ENCODE peak calls at places on chromosomes 7 and 10, in eight cellular contexts. One of them, this sample, is unnamed.

GRCh38 chr7:116736927-116737715 is 65.1 kb downstream of the MET start:
- DNase-seq in CD4-positive, alpha-beta T cell: no peak
- DNase-seq in endothelial cell: no peak
- DNase-seq in fibroblast of lung: peak; percentile 62
- DNase-seq in GM06990: no peak
- DNase-seq in GM20000: no peak
- DNase-seq in Caco-2: no peak
- DNase-seq in colonic mucosa: no peak
- DNase-seq in this sample: no peak

GRCh38 chr7:84025332-84025927 is 169.2 kb downstream of the SEMA3A start:
- DNase-seq in CD4-positive, alpha-beta T cell: no peak
- DNase-seq in endothelial cell: no peak
- DNase-seq in fibroblast of lung: peak; percentile 91
- DNase-seq in GM06990: no peak
- DNase-seq in GM20000: no peak
- DNase-seq in Caco-2: peak; percentile 75
- DNase-seq in colonic mucosa: no peak
- DNase-seq in this sample: no peak

GRCh38 chr10:100830728-100831110 is 82.0 kb upstream of the SLF2 start:
- DNase-seq in CD4-positive, alpha-beta T cell: no peak
- DNase-seq in endothelial cell: no peak
- DNase-seq in fibroblast of lung: no peak
- DNase-seq in GM06990: no peak
- DNase-seq in GM20000: no peak
- DNase-seq in Caco-2: no peak
- DNase-seq in colonic mucosa: no peak
- DNase-seq in this sample: no peak

GRCh38 chr10:109740436-109740835 is 182.9 kb downstream of the XPNPEP1 start:
- DNase-seq in CD4-positive, alpha-beta T cell: no peak
- DNase-seq in endothelial cell: no peak
- DNase-seq in fibroblast of lung: peak; percentile 72
- DNase-seq in GM06990: no peak
- DNase-seq in GM20000: no peak
- DNase-seq in Caco-2: no peak
- DNase-seq in colonic mucosa: no peak
- DNase-seq in this sample: no peak

GRCh38 chr10:3871424-3871996 is 86.5 kb upstream of the KLF6 start:
- DNase-seq in CD4-positive, alpha-beta T cell: no peak
- DNase-seq in endothelial cell: no peak
- DNase-seq in fibroblast of lung: no peak
- DNase-seq in GM06990: no peak
- DNase-seq in GM20000: no peak
- DNase-seq in Caco-2: no peak
- DNase-seq in colonic mucosa: no peak
- DNase-seq in this sample: no peak

GRCh38 chr10:102117391-102118159 is 2.6 kb downstream of the LDB1 start:
- DNase-seq in CD4-positive, alpha-beta T cell: peak; percentile 59
- DNase-seq in endothelial cell: peak; percentile 42
- DNase-seq in fibroblast of lung: peak; percentile 89
- DNase-seq in GM06990: peak; percentile 66
- DNase-seq in GM20000: no peak
- DNase-seq in Caco-2: no peak
- DNase-seq in colonic mucosa: peak; percentile 77
- DNase-seq in this sample: no peak

GRCh38 chr10:58820862-58821559 is 308.3 kb downstream of the BICC1 start:
- DNase-seq in CD4-positive, alpha-beta T cell: no peak
- DNase-seq in endothelial cell: no peak
- DNase-seq in fibroblast of lung: peak; percentile 72
- DNase-seq in GM06990: no peak
- DNase-seq in GM20000: no peak
- DNase-seq in Caco-2: no peak
- DNase-seq in colonic mucosa: no peak
- DNase-seq in this sample: no peak

GRCh38 chr7:76354516-76354915 is 4.3 kb downstream of the YWHAG start:
- DNase-seq in CD4-positive, alpha-beta T cell: no peak
- DNase-seq in endothelial cell: no peak
- DNase-seq in fibroblast of lung: no peak
- DNase-seq in GM06990: no peak
- DNase-seq in GM20000: no peak
- DNase-seq in Caco-2: no peak
- DNase-seq in colonic mucosa: no peak
- DNase-seq in this sample: no peak

GRCh38 chr7:84191261-84191660 is 3.3 kb downstream of the SEMA3A start:
- DNase-seq in CD4-positive, alpha-beta T cell: no peak
- DNase-seq in endothelial cell: no peak
- DNase-seq in fibroblast of lung: peak; percentile 48
- DNase-seq in GM06990: no peak
- DNase-seq in GM20000: no peak
- DNase-seq in Caco-2: no peak
- DNase-seq in colonic mucosa: no peak
- DNase-seq in this sample: no peak

GRCh38 chr7:55366461-55367138 is 1.5 kb downstream of the LANCL2 start:
- DNase-seq in CD4-positive, alpha-beta T cell: peak; percentile 11
- DNase-seq in endothelial cell: peak; percentile 22
- DNase-seq in fibroblast of lung: no peak
- DNase-seq in GM06990: no peak
- DNase-seq in GM20000: no peak
- DNase-seq in Caco-2: peak; percentile 24
- DNase-seq in colonic mucosa: peak; percentile 28
- DNase-seq in this sample: no peak

GRCh38 chr7:7789551-7789988 is 71.2 kb upstream of the RPA3 start:
- DNase-seq in CD4-positive, alpha-beta T cell: no peak
- DNase-seq in endothelial cell: no peak
- DNase-seq in fibroblast of lung: no peak
- DNase-seq in GM06990: peak; percentile 13
- DNase-seq in GM20000: peak; percentile 35
- DNase-seq in Caco-2: no peak
- DNase-seq in colonic mucosa: no peak
- DNase-seq in this sample: no peak

GRCh38 chr7:158251061-158251965 is 336.3 kb downstream of the PTPRN2 start:
- DNase-seq in CD4-positive, alpha-beta T cell: no peak
- DNase-seq in endothelial cell: no peak
- DNase-seq in fibroblast of lung: no peak
- DNase-seq in GM06990: no peak
- DNase-seq in GM20000: no peak
- DNase-seq in Caco-2: no peak
- DNase-seq in colonic mucosa: no peak
- DNase-seq in this sample: no peak

GRCh38 chr7:116420003-116420402 is 79.5 kb upstream of the CAV2 start:
- DNase-seq in CD4-positive, alpha-beta T cell: no peak
- DNase-seq in endothelial cell: no peak
- DNase-seq in fibroblast of lung: no peak
- DNase-seq in GM06990: no peak
- DNase-seq in GM20000: no peak
- DNase-seq in Caco-2: no peak
- DNase-seq in colonic mucosa: no peak
- DNase-seq in this sample: no peak

GRCh38 chr10:103854265-103854686 is 1.1 kb downstream of the SH3PXD2A start:
- DNase-seq in CD4-positive, alpha-beta T cell: no peak
- DNase-seq in endothelial cell: peak; percentile 33
- DNase-seq in fibroblast of lung: peak; percentile 68
- DNase-seq in GM06990: no peak
- DNase-seq in GM20000: no peak
- DNase-seq in Caco-2: peak; percentile 33
- DNase-seq in colonic mucosa: no peak
- DNase-seq in this sample: no peak

GRCh38 chr10:75779276-75779675 is 347.9 kb downstream of the LRMDA start:
- DNase-seq in CD4-positive, alpha-beta T cell: no peak
- DNase-seq in endothelial cell: no peak
- DNase-seq in fibroblast of lung: no peak
- DNase-seq in GM06990: no peak
- DNase-seq in GM20000: no peak
- DNase-seq in Caco-2: no peak
- DNase-seq in colonic mucosa: no peak
- DNase-seq in this sample: no peak

DNA sequence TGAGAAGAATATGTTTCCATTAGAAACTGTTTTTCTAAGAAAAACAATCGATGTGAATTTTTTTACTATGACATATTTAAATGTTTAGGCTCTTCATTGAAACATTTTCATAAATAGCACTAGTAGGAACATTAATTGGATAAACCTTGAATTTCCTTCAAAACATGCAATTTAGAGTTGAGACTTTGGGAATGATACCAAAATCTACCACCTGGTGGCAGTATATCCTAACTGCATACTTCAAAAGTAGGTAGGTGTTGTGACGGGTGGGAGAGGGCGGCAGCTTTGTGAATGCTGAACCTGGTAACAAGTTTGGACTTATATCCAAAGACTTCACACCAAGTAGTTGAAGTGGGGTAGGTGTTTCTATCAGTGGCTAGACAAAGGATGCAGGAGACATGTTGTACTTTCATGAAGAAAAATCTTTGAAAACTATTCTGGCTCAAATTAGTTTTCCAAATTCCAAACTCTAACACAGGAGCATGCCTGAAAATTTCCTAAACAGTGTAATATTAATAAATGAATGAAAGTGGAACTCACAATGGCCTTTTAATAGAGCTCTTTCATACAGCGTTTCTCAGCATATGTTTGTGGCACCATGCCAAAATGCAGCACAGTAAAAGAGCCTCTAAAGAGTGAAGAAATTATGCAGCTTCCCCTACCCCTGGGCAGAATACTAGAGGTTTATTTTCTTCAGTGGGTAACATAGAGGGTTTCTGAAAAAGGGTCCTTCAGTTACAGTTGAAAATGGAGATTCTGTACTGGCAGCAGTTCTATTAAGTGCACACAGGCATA is 200.9 kb upstream of the TPK1 start:
- DNase-seq in CD4-positive, alpha-beta T cell: peak; percentile 9
- DNase-seq in endothelial cell: peak; percentile 60
- DNase-seq in fibroblast of lung: peak; percentile 67
- DNase-seq in GM06990: peak; percentile 9
- DNase-seq in GM20000: peak; percentile 28
- DNase-seq in Caco-2: peak; percentile 69
- DNase-seq in colonic mucosa: peak; percentile 32
- DNase-seq in this sample: no peak
- TF ChIP-seq CTCF in CD4-positive, alpha-beta T cell: peak; percentile 87
- TF ChIP-seq CTCF in endothelial cell: peak; percentile 90
- TF ChIP-seq CTCF in fibroblast of lung: peak; percentile 75
- TF ChIP-seq CTCF in GM06990: peak; percentile 71
- TF ChIP-seq CTCF in GM20000: peak; percentile 66
- TF ChIP-seq CTCF in Caco-2: peak; percentile 70
- TF ChIP-seq CTCF in colonic mucosa: peak; percentile 60
- TF ChIP-seq CTCF in this sample: peak; percentile 91

DNA sequence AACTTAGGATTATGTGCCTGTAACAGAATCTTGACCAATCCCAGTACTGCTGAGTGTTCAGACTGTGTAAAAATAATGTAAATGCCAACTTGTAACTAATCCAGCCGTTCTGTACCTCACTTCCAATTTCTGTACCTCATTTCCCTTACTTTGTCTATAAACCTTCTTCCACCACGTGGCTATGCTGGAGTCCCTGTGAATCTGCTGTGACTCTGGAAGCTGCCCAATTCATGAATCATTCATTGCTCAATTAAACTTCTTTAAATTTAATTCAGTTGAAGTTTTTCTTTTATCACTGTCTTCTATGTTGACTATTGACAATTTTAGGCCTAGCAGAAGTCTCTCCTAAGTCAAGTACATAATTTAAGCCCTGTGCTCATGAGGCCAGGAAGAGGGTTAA is 215.3 kb upstream of the RHOBTB1 start:
- DNase-seq in CD4-positive, alpha-beta T cell: no peak
- DNase-seq in endothelial cell: no peak
- DNase-seq in fibroblast of lung: peak; percentile 60
- DNase-seq in GM06990: no peak
- DNase-seq in GM20000: no peak
- DNase-seq in Caco-2: no peak
- DNase-seq in colonic mucosa: no peak
- DNase-seq in this sample: no peak
- TF ChIP-seq CTCF in CD4-positive, alpha-beta T cell: no peak
- TF ChIP-seq CTCF in endothelial cell: no peak
- TF ChIP-seq CTCF in fibroblast of lung: no peak
- TF ChIP-seq CTCF in GM06990: no peak
- TF ChIP-seq CTCF in GM20000: no peak
- TF ChIP-seq CTCF in Caco-2: no peak
- TF ChIP-seq CTCF in colonic mucosa: no peak
- TF ChIP-seq CTCF in this sample: no peak

DNA sequence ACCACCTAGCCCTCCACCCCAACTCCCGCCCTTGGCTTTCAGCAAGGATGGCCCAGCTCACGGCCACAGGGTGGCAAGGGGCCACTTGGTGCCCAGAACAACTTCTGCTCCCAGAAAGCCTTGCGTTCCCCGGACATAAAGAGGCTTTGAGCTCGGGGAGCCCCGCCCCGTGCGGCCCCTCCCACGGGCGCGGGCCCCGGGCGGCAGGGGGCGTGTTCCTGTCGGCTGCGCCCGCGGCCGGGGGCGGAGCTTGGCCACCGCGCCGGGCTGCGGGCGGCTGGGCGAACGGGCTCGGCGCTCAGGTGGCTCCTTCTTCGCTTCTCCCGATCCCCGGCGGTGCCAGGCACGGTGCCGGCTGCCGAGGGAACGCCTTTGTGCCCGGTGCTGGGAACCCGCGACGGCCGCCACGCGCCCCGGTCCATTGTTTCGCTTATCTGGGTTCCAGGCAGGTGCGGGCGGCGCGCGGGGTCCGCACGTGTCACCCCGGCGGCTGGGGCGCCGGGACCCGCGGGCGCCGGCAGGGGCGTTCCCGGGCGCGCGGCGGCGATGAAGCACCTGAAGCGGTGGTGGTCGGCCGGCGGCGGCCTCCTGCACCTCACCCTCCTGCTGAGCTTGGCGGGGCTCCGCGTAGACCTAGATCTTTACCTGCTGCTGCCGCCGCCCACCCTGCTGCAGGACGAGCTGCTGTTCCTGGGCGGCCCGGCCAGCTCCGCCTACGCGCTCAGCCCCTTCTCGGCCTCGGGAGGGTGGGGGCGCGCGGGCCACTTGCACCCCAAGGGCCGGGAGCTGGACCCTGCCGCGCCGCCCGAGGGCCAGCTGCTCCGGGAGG is at the start of gene NFE2L3:
- DNase-seq in CD4-positive, alpha-beta T cell: peak; percentile 76
- DNase-seq in endothelial cell: peak; percentile 68
- DNase-seq in fibroblast of lung: peak; percentile 71
- DNase-seq in GM06990: peak; percentile 91
- DNase-seq in GM20000: peak; percentile 98
- DNase-seq in Caco-2: peak; percentile 89
- DNase-seq in colonic mucosa: peak; percentile 92
- DNase-seq in this sample: peak; percentile 74
- TF ChIP-seq CTCF in CD4-positive, alpha-beta T cell: no peak
- TF ChIP-seq CTCF in endothelial cell: no peak
- TF ChIP-seq CTCF in fibroblast of lung: no peak
- TF ChIP-seq CTCF in GM06990: no peak
- TF ChIP-seq CTCF in GM20000: no peak
- TF ChIP-seq CTCF in Caco-2: no peak
- TF ChIP-seq CTCF in colonic mucosa: no peak
- TF ChIP-seq CTCF in this sample: no peak

GRCh38 chr7:1548438-1548831 is 7.6 kb downstream of the TMEM184A start:
- DNase-seq in CD4-positive, alpha-beta T cell: no peak
- DNase-seq in endothelial cell: no peak
- DNase-seq in fibroblast of lung: no peak
- DNase-seq in GM06990: peak; percentile 10
- DNase-seq in GM20000: no peak
- DNase-seq in Caco-2: no peak
- DNase-seq in colonic mucosa: no peak
- DNase-seq in this sample: peak; percentile 50
- TF ChIP-seq CTCF in CD4-positive, alpha-beta T cell: no peak
- TF ChIP-seq CTCF in endothelial cell: no peak
- TF ChIP-seq CTCF in fibroblast of lung: no peak
- TF ChIP-seq CTCF in GM06990: peak; percentile 30
- TF ChIP-seq CTCF in GM20000: no peak
- TF ChIP-seq CTCF in Caco-2: no peak
- TF ChIP-seq CTCF in colonic mucosa: no peak
- TF ChIP-seq CTCF in this sample: peak; percentile 38